ENCODE peak calls at places on chromosomes 6 and 20, in six cellular contexts. One of them, this sample, is unnamed.
A peak's percentile ranks its signal among the peaks of the same experiment; 100 is the strongest.

GRCh38 chr20:51449498-51450220 is 92.9 kb downstream of the NFATC2 start:
- DNase-seq in A549: no peak
- DNase-seq in sigmoid colon: no peak
- DNase-seq in heart left ventricle: no peak
- DNase-seq in BE2C: no peak
- DNase-seq in CD8-positive, alpha-beta memory T cell: no peak
- DNase-seq in this sample: no peak

GRCh38 chr6:81656231-81656630 is 96.2 kb downstream of the TENT5A start:
- DNase-seq in A549: no peak
- DNase-seq in sigmoid colon: no peak
- DNase-seq in heart left ventricle: no peak
- DNase-seq in BE2C: no peak
- DNase-seq in CD8-positive, alpha-beta memory T cell: no peak
- DNase-seq in this sample: no peak

GRCh38 chr6:34462561-34462971 is 3.3 kb upstream of the PACSIN1 start:
- DNase-seq in A549: peak; percentile 55
- DNase-seq in sigmoid colon: no peak
- DNase-seq in heart left ventricle: peak; percentile 59
- DNase-seq in BE2C: peak; percentile 59
- DNase-seq in CD8-positive, alpha-beta memory T cell: no peak
- DNase-seq in this sample: peak; percentile 44

GRCh38 chr6:129744201-129744879 is 34.4 kb upstream of the ARHGAP18 start:
- DNase-seq in A549: peak; percentile 11
- DNase-seq in sigmoid colon: peak; percentile 69
- DNase-seq in heart left ventricle: peak; percentile 13
- DNase-seq in BE2C: no peak
- DNase-seq in CD8-positive, alpha-beta memory T cell: no peak
- DNase-seq in this sample: no peak

GRCh38 chr6:71733970-71734899 is 152.1 kb upstream of the RIMS1 start:
- DNase-seq in A549: no peak
- DNase-seq in sigmoid colon: no peak
- DNase-seq in heart left ventricle: no peak
- DNase-seq in BE2C: no peak
- DNase-seq in CD8-positive, alpha-beta memory T cell: no peak
- DNase-seq in this sample: no peak

GRCh38 chr6:150417899-150418824 is 49.4 kb downstream of the IYD start:
- DNase-seq in A549: peak; percentile 68
- DNase-seq in sigmoid colon: no peak
- DNase-seq in heart left ventricle: peak; percentile 42
- DNase-seq in BE2C: no peak
- DNase-seq in CD8-positive, alpha-beta memory T cell: peak; percentile 51
- DNase-seq in this sample: no peak

GRCh38 chr6:139288496-139289040 is 3.2 kb downstream of the TXLNB start:
- DNase-seq in A549: no peak
- DNase-seq in sigmoid colon: no peak
- DNase-seq in heart left ventricle: no peak
- DNase-seq in BE2C: no peak
- DNase-seq in CD8-positive, alpha-beta memory T cell: no peak
- DNase-seq in this sample: no peak

GRCh38 chr6:118469468-118469867 is 78.6 kb upstream of the PLN start:
- DNase-seq in A549: no peak
- DNase-seq in sigmoid colon: no peak
- DNase-seq in heart left ventricle: no peak
- DNase-seq in BE2C: no peak
- DNase-seq in CD8-positive, alpha-beta memory T cell: no peak
- DNase-seq in this sample: peak; percentile 60

GRCh38 chr6:72937160-72937559 is 288.1 kb downstream of the KHDC1L start:
- DNase-seq in A549: no peak
- DNase-seq in sigmoid colon: no peak
- DNase-seq in heart left ventricle: no peak
- DNase-seq in BE2C: no peak
- DNase-seq in CD8-positive, alpha-beta memory T cell: no peak
- DNase-seq in this sample: no peak

GRCh38 chr20:8693709-8694108 is 375.2 kb upstream of the PLCB4 start:
- DNase-seq in A549: no peak
- DNase-seq in sigmoid colon: no peak
- DNase-seq in heart left ventricle: no peak
- DNase-seq in BE2C: no peak
- DNase-seq in CD8-positive, alpha-beta memory T cell: no peak
- DNase-seq in this sample: no peak

DNA sequence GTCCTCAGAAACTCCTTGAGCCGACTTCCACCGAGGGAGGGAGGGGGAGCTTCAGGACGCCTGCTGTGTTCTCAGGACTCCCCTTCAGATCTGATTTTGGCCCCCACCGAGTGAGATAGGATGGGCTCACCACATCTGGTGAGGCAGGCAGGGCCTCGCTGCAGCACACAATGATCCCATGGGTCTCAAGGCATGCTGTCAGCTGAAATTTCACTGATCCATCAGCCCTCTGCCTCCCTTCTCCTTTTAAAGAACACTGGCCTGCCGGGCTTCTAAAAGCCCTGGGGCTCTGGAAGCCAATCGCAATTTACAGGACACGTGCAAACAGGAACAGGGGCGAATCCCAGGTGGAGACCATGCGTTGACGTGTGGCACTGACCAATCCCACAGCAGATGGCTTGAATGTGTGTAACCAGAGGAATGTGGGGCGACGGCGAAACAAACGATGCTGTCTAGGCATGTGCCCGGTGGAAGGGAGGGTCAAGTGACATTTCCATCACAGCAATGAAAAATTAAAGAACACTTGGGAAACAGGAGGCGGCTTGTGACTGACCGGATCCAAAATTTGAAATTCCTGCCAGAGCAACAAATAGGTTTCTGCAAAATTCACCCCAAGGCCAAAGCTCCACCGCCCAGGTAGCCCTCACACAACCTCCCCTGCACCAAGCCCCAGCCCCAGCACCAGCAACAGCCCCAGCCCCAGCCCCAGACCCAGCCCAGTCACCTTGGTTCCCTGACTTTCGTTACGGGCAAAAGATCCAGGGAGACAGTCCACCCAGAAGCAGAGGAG is 167.1 kb upstream of the ZNF337 start:
- DNase-seq in A549: no peak
- DNase-seq in sigmoid colon: no peak
- DNase-seq in heart left ventricle: no peak
- DNase-seq in BE2C: no peak
- DNase-seq in CD8-positive, alpha-beta memory T cell: no peak
- DNase-seq in this sample: no peak
- H3K4me3 ChIP-seq in A549: peak overlapping the region; percentile 45
- H3K4me3 ChIP-seq in sigmoid colon: peak overlapping the region; percentile 50
- H3K4me3 ChIP-seq in heart left ventricle: peak overlapping the region; percentile 37
- H3K4me3 ChIP-seq in BE2C: peak overlapping the region; percentile 57
- H3K4me3 ChIP-seq in CD8-positive, alpha-beta memory T cell: peak overlapping the region; percentile 62
- H3K4me3 ChIP-seq in this sample: peak overlapping the region; percentile 7

GRCh38 chr6:16754864-16755263 is 6.4 kb downstream of the ATXN1 start:
- DNase-seq in A549: no peak
- DNase-seq in sigmoid colon: no peak
- DNase-seq in heart left ventricle: no peak
- DNase-seq in BE2C: no peak
- DNase-seq in CD8-positive, alpha-beta memory T cell: no peak
- DNase-seq in this sample: no peak

GRCh38 chr6:16755544-16755943 is 5.7 kb downstream of the ATXN1 start:
- DNase-seq in A549: no peak
- DNase-seq in sigmoid colon: no peak
- DNase-seq in heart left ventricle: no peak
- DNase-seq in BE2C: no peak
- DNase-seq in CD8-positive, alpha-beta memory T cell: no peak
- DNase-seq in this sample: no peak

GRCh38 chr6:16752206-16752867 is 8.9 kb downstream of the ATXN1 start:
- DNase-seq in A549: peak; percentile 25
- DNase-seq in sigmoid colon: no peak
- DNase-seq in heart left ventricle: no peak
- DNase-seq in BE2C: no peak
- DNase-seq in CD8-positive, alpha-beta memory T cell: no peak
- DNase-seq in this sample: no peak

GRCh38 chr6:16756660-16757270 is 4.5 kb downstream of the ATXN1 start:
- DNase-seq in A549: no peak
- DNase-seq in sigmoid colon: no peak
- DNase-seq in heart left ventricle: no peak
- DNase-seq in BE2C: no peak
- DNase-seq in CD8-positive, alpha-beta memory T cell: no peak
- DNase-seq in this sample: no peak

DNA sequence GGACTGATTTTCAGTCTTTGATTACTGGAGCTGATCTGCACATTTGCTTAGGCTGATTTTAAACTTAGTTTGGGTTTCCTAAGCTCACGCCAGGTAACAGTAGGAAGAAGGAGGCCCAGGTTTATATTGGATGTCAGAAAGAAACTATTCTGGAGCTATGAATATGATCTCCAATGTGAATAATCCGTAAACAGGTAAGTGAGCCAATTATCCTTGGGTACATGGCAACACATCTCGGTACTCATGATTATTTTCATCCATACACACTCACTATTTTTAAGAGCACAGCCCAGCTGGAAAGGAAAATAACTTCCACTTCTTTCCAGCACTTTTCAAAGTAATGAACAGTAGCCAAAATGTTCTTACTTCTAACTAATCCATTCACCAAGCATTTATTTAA is 7.0 kb downstream of the ATXN1 start:
- DNase-seq in A549: no peak
- DNase-seq in sigmoid colon: no peak
- DNase-seq in heart left ventricle: no peak
- DNase-seq in BE2C: no peak
- DNase-seq in CD8-positive, alpha-beta memory T cell: no peak
- DNase-seq in this sample: no peak
- H3K4me1 ChIP-seq in A549: peaks cover 91% of the 10 kb centered on the region
- H3K4me1 ChIP-seq in sigmoid colon: no peaks in the 10 kb centered on the region
- H3K4me1 ChIP-seq in heart left ventricle: peaks cover 3% of the 10 kb centered on the region
- H3K4me1 ChIP-seq in BE2C: peaks cover 39% of the 10 kb centered on the region
- H3K4me1 ChIP-seq in CD8-positive, alpha-beta memory T cell: peaks cover 21% of the 10 kb centered on the region
- H3K4me1 ChIP-seq in this sample: peaks cover 8% of the 10 kb centered on the region

GRCh38 chr6:50822078-50822476 is 3.4 kb downstream of the TFAP2B start:
- DNase-seq in A549: no peak
- DNase-seq in sigmoid colon: no peak
- DNase-seq in heart left ventricle: no peak
- DNase-seq in BE2C: peak; percentile 26
- DNase-seq in CD8-positive, alpha-beta memory T cell: no peak
- DNase-seq in this sample: no peak

GRCh38 chr6:50819527-50819905 is 845 bp downstream of the TFAP2B start:
- DNase-seq in A549: no peak
- DNase-seq in sigmoid colon: no peak
- DNase-seq in heart left ventricle: no peak
- DNase-seq in BE2C: peak; percentile 28
- DNase-seq in CD8-positive, alpha-beta memory T cell: no peak
- DNase-seq in this sample: no peak

GRCh38 chr6:50821431-50822077 is 2.9 kb downstream of the TFAP2B start:
- DNase-seq in A549: no peak
- DNase-seq in sigmoid colon: no peak
- DNase-seq in heart left ventricle: no peak
- DNase-seq in BE2C: peak; percentile 74
- DNase-seq in CD8-positive, alpha-beta memory T cell: no peak
- DNase-seq in this sample: no peak

GRCh38 chr6:50819906-50820589 is 1.4 kb downstream of the TFAP2B start:
- DNase-seq in A549: no peak
- DNase-seq in sigmoid colon: no peak
- DNase-seq in heart left ventricle: no peak
- DNase-seq in BE2C: peak; percentile 22
- DNase-seq in CD8-positive, alpha-beta memory T cell: no peak
- DNase-seq in this sample: no peak

GRCh38 chr6:50820590-50821234 is 2.0 kb downstream of the TFAP2B start:
- DNase-seq in A549: no peak
- DNase-seq in sigmoid colon: no peak
- DNase-seq in heart left ventricle: no peak
- DNase-seq in BE2C: no peak
- DNase-seq in CD8-positive, alpha-beta memory T cell: no peak
- DNase-seq in this sample: no peak
- H3K4me3 ChIP-seq in A549: no peak overlapping the region
- H3K4me3 ChIP-seq in sigmoid colon: peak overlapping the region; percentile 24
- H3K4me3 ChIP-seq in heart left ventricle: no peak overlapping the region
- H3K4me3 ChIP-seq in BE2C: peak overlapping the region; percentile 83
- H3K4me3 ChIP-seq in CD8-positive, alpha-beta memory T cell: no peak overlapping the region
- H3K4me3 ChIP-seq in this sample: no peak overlapping the region

DNA sequence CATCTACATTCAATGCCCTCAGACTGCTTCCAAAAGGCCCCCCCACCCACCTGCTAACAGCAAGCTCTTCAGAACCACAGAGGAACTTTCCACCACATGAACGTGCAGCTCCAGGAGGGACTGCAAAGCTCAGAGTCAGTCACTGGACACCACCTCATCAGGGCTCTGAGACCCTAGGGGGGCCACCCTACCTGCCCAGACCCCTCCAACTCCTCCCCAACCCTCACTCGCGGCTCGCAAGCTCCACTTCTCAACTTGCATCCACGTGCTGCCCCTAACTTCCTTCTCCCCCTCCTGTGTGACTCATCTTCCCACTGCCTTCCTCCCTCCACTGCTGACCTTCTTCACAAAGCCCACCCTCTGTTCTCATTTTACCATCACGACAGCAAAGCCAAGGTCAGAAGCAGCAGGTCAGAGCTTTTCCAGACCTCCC is 6.5 kb downstream of the MBOAT1 start:
- DNase-seq in A549: no peak
- DNase-seq in sigmoid colon: no peak
- DNase-seq in heart left ventricle: no peak
- DNase-seq in BE2C: no peak
- DNase-seq in CD8-positive, alpha-beta memory T cell: no peak
- DNase-seq in this sample: peak; percentile 13
- H3K4me1 ChIP-seq in A549: peaks cover 30% of the 10 kb centered on the region
- H3K4me1 ChIP-seq in sigmoid colon: no peaks in the 10 kb centered on the region
- H3K4me1 ChIP-seq in heart left ventricle: no peaks in the 10 kb centered on the region
- H3K4me1 ChIP-seq in BE2C: no peaks in the 10 kb centered on the region
- H3K4me1 ChIP-seq in CD8-positive, alpha-beta memory T cell: peaks cover 47% of the 10 kb centered on the region
- H3K4me1 ChIP-seq in this sample: peaks cover 20% of the 10 kb centered on the region

GRCh38 chr6:93017213-93017612 is 402.1 kb downstream of the EPHA7 start:
- DNase-seq in A549: no peak
- DNase-seq in sigmoid colon: no peak
- DNase-seq in heart left ventricle: no peak
- DNase-seq in BE2C: no peak
- DNase-seq in CD8-positive, alpha-beta memory T cell: no peak
- DNase-seq in this sample: no peak
- H3K4me3 ChIP-seq in A549: no peak overlapping the region
- H3K4me3 ChIP-seq in sigmoid colon: no peak overlapping the region
- H3K4me3 ChIP-seq in heart left ventricle: no peak overlapping the region
- H3K4me3 ChIP-seq in BE2C: no peak overlapping the region
- H3K4me3 ChIP-seq in CD8-positive, alpha-beta memory T cell: no peak overlapping the region
- H3K4me3 ChIP-seq in this sample: no peak overlapping the region

DNA sequence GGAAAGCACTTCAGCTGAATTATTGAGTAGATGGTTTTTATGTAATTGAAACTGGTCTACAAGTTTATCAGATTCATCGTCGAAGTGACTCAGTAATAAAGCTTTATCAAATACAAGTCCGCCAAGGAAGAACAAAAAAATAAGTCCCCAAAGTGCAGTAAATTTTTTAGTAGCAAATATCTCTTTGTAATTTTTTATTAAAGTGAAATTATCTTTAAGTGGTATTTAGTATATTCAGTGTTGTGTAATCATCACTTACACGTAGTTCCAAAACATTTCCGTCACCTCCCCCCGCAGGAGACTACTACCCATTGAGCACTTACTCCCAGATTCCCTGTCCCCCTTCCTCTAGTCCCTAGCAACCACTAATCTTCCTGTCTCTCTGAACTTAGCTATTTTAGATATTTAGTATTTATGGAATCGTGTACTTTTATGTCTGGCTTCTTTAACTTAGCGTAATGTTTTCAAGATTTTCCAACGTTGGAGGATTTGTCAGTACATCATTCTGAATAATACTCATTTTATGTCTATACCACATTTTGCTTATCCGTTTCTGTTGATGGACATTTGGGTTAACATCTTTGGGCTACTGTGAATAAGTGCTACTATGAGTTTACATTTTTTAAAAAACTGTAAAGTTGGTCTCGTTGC is 1.1 kb downstream of the SRSF3 start:
- DNase-seq in A549: no peak
- DNase-seq in sigmoid colon: peak; percentile 84
- DNase-seq in heart left ventricle: peak; percentile 57
- DNase-seq in BE2C: no peak
- DNase-seq in CD8-positive, alpha-beta memory T cell: peak; percentile 54
- DNase-seq in this sample: peak; percentile 68
- H3K4me1 ChIP-seq in A549: peaks cover 49% of the 10 kb centered on the region
- H3K4me1 ChIP-seq in sigmoid colon: no peaks in the 10 kb centered on the region
- H3K4me1 ChIP-seq in heart left ventricle: peaks cover 12% of the 10 kb centered on the region
- H3K4me1 ChIP-seq in BE2C: peaks cover 10% of the 10 kb centered on the region
- H3K4me1 ChIP-seq in CD8-positive, alpha-beta memory T cell: peaks cover 50% of the 10 kb centered on the region
- H3K4me1 ChIP-seq in this sample: peaks cover 39% of the 10 kb centered on the region

This sample was measured in adrenal gland.